ENCODE peak calls at places on chromosome X, in five cellular contexts. P is fibroblast of lung, V is GM13976, A is IMR-90, Y is epithelial cell of esophagus. L is an unnamed sample.

GRCh38 chrX:45006002-45006800 is 133.2 kb downstream of the KDM6A start:
- DNase-seq in A (peak), V (no peak), P (peak), Y (peak), L (peak)

GRCh38 chrX:126820700-126821420 is 1.3 kb downstream of the PRR32 start:
- DNase-seq in A (no peak), P (no peak), Y (no peak), V (no peak), L (no peak)

GRCh38 chrX:17846045-17846444 is 15.1 kb downstream of the RAI2 start:
- DNase-seq in A (no peak), P (no peak), Y (peak), V (no peak), L (no peak)

GRCh38 chrX:23332101-23332887 is 2.4 kb upstream of the PTCHD1 start:
- DNase-seq in A (no peak), Y (no peak), V (peak), P (no peak), L (no peak)

GRCh38 chrX:50495616-50496015 is 25.0 kb upstream of the DGKK start:
- DNase-seq in A (no peak), V (no peak), Y (no peak), P (peak), L (no peak)

GRCh38 chrX:154096140-154097002 is 1.1 kb downstream of the MECP2 start:
- DNase-seq in Y (peak), P (peak), A (peak), V (peak), L (peak)

GRCh38 chrX:136865270-136866168 is 15.0 kb downstream of the RBMX start:
- DNase-seq in P (no peak), A (no peak), Y (no peak), V (no peak), L (no peak)

GRCh38 chrX:19879181-19879580 is 8.2 kb downstream of the SH3KBP1 start:
- DNase-seq in A (no peak), Y (no peak), V (no peak), P (no peak), L (no peak)

GRCh38 chrX:46788902-46789301 is 30.0 kb upstream of the SLC9A7 start:
- DNase-seq in A (peak), Y (no peak), V (no peak), P (peak), L (peak)

GRCh38 chrX:120512222-120512621 is 43.1 kb upstream of the LAMP2 start:
- DNase-seq in V (no peak), A (no peak), Y (no peak), P (no peak), L (no peak)

GRCh38 chrX:103734125-103734760 is 23.5 kb downstream of the TMEM31 start:
- DNase-seq in P (peak), Y (peak), V (no peak), A (peak), L (no peak)

GRCh38 chrX:119669424-119670037 is 23.4 kb downstream of the SEPTIN6 start:
- DNase-seq in V (no peak), A (peak), Y (no peak), P (peak), L (peak)

GRCh38 chrX:141278306-141278705 is 36.0 kb upstream of the SPANXC start:
- DNase-seq in A (peak), V (no peak), P (peak), Y (peak), L (peak)

GRCh38 chrX:101208152-101208905 is 11.3 kb upstream of the DRP2 start:
- DNase-seq in A (peak), V (no peak), Y (no peak), P (peak), L (peak)

GRCh38 chrX:17046478-17047097 is 100.1 kb downstream of the REPS2 start:
- DNase-seq in P (peak), A (peak), V (peak), Y (peak), L (peak)

GRCh38 chrX:151763711-151764110 is 29.2 kb downstream of the CNGA2 start:
- DNase-seq in A (no peak), V (no peak), P (no peak), Y (no peak), L (no peak)

GRCh38 chrX:9340619-9341304 is 124.1 kb upstream of the TBL1X start:
- DNase-seq in V (peak), A (peak), P (peak), Y (no peak), L (no peak)

GRCh38 chrX:41137589-41137988 is 52.3 kb downstream of the USP9X start:
- DNase-seq in P (peak), Y (no peak), V (no peak), A (peak), L (no peak)

GRCh38 chrX:10819973-10820372 is 199.6 kb upstream of the MID1 start:
- DNase-seq in P (no peak), V (no peak), A (no peak), Y (no peak), L (no peak)

GRCh38 chrX:100750901-100751300 is 19.0 kb upstream of the SYTL4 start:
- DNase-seq in V (no peak), P (no peak), Y (no peak), A (no peak), L (no peak)

GRCh38 chrX:73944582-73944947 is 359.4 kb upstream of the ZCCHC13 start:
- DNase-seq in P (peak), V (no peak), Y (no peak), A (peak), L (no peak)

DNA sequence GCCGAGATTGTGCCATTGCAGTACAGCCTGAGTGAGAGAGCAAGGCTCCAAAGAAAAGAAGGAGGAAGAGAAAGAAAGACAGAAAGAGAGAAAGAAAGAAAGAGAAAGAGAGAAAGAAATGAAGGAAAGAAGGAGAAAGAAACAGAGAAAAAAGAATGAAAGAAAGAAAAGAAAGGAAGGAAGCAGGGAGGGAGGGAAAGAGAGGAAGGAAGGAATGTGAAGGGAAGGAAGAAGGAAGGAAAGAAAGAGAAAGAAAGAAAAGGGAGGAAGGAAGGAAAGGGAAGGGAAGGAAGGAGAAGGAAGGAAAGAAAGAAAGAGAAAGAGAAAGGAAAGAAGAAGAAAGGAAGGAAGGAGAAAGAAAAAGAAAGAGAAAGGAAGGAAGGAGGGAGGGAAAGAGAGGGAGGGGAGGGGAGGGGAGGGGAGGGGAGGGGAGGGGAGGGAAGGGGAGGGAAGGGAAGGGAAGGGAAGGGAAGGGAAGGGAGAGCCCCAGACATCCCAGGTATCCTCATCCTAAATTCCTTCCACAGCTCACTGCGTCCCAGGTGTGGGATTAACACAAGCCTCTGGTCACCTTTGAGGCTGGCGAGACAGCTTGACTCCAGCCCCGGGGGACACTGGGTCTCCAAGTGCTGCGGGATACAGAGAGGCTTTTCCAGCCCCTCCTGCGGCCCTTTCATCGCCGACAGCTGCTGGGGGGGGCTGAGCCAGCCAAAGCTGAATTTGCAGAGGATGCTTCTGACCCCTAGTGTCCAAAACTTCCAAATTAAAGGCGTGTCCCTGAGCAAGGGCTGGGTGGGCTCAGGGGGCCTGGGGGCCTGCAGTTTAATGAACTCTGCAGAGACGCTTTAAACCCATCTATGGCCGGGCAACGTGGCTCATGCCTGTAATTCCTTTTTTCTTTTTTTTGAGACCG is 24.2 kb upstream of the CSF2RA start:
- DNase-seq in A (no peak), V (peak), P (no peak), Y (no peak), L (no peak)
- TF ChIP-seq CTCF in A (no peak), V (peak), P (no peak), Y (no peak), L (no peak)

GRCh38 chrX:57573754-57574153 is 18.1 kb upstream of the ZXDB start:
- DNase-seq in Y (peak), A (peak), P (no peak), V (no peak), L (no peak)
- TF ChIP-seq CTCF in Y (peak), A (peak), P (peak), V (no peak), L (peak)

GRCh38 chrX:115988825-115989224 is 181.7 kb upstream of the AGTR2 start:
- DNase-seq in A (no peak), V (no peak), Y (no peak), P (no peak), L (no peak)
- TF ChIP-seq CTCF in A (no peak), V (peak), Y (no peak), P (no peak), L (peak)

GRCh38 chrX:39652336-39652735 is 445.4 kb downstream of the BCOR start:
- DNase-seq in V (peak), Y (peak), A (peak), P (no peak), L (no peak)
- TF ChIP-seq CTCF in V (no peak), Y (peak), A (peak), P (no peak), L (peak)

DNA sequence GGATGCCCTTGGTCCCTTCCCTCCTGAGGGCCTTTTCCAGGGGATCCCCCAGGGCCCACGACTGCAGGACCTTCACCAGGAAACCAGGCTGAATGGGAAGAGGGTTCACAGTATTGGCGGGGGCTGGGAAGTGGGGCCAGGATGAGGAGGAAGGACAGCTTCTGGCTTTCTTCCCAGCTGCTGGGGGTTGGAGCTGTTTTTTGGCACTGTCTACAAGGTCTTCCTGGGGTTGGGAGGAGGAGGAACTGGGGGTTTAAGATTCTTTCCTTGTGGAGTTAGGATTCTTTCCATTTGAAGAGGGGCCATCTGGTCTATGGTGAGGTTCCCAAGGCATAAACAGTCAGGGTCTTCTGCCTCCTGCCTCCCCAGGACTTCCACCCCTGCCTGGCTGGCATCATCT is 64.8 kb downstream of the KIF4A start:
- DNase-seq in A (no peak), V (no peak), P (peak), Y (no peak), L (no peak)
- TF ChIP-seq CTCF in A (no peak), V (no peak), P (no peak), Y (no peak), L (no peak)

GRCh38 chrX:15600745-15601144 is at the start of gene ACE2:
- DNase-seq in P (no peak), V (no peak), Y (no peak), A (no peak), L (no peak)
- TF ChIP-seq CTCF in P (no peak), V (no peak), Y (no peak), A (no peak), L (no peak)

DNA sequence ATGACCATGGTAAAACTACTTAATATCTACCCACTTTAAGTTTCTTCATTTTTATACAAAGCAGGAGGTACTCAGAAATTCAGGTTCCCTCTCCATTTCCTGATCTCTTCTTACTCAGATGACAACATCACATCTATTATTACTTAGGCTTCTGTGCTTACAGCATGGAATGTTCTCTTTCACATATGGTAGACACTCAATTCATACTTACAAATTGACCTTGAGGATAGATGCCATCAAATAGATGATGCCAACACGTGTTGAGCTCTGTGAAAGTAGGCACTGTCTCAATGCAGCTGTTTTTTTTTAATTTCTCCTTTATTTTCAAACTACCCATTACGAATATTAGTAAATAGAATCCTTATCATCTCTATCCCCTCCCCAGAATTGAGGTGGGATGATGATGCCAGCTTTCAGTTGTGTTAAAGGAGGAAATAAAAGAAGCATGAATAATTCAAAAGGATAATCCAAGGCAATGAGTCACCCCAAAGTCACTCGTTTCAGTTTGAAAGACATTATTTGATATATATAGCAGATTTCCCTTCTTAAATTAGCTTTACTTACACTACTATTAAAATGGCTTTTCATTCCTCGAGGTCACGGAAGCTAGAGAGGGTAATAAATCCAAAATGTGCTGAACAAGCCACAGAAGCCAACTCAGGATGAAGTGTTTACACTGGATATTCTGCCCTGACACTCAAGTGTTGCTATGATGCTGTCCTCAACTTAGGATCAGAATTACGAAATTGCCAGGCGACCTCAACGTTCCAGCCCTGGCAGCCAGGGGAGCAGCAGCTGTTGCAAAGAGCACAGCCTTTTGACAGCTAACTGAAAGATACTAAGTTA is 124.2 kb upstream of the EOLA2 start:
- DNase-seq in Y (peak), P (peak), A (peak), V (no peak), L (peak)
- TF ChIP-seq CTCF in Y (no peak), P (no peak), A (no peak), V (no peak), L (no peak)

GRCh38 chrX:117996918-117997480 is 119.6 kb downstream of the KLHL13 start:
- DNase-seq in V (peak), Y (peak), P (peak), A (peak), L (no peak)
- TF ChIP-seq CTCF in V (no peak), Y (peak), P (peak), A (peak), L (peak)

DNA sequence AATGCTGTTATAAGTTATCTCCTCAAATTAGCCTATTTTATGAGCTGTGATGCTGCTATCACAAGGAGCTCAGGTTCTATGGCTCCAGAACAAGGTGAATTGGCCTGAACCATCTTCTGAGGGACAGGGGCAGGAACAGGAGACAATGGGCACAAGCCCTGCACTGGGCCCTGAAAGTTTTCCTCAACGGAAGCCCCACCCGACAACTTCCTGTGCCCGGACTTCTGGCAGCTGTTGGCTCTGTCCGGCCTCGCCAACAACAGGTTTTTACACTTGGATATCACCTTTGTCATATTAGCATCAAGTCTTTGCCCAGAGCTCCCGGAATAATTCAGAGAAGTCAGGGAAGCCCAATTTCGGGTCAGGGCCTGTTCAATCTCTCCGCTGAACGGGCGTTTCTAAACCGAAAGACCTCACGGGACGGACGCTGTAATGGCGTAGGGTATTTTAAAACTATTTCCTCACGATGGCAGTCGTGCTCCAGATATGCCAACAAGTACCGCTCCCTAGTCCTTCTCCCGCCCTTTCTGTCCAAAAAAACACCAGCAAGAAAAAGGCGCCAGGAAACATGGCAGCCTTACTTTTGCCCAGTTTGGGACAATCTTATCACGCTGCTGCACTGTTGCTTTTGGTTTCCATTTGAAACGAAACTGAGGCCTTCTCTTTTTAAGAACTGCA is 201.0 kb upstream of the STK26 start:
- DNase-seq in A (peak), Y (no peak), P (peak), V (no peak), L (peak)
- TF ChIP-seq CTCF in A (peak), Y (no peak), P (no peak), V (no peak), L (no peak)

GRCh38 chrX:110665636-110666035 is 130.0 kb downstream of the CHRDL1 start:
- DNase-seq in Y (peak), P (peak), V (no peak), A (peak), L (peak)
- TF ChIP-seq CTCF in Y (peak), P (peak), V (peak), A (peak), L (peak)